ENCODE peak calls at places on chromosomes 11 and 22, in six cellular contexts. R is transverse colon, Y is right lobe of liver, H is kidney, L is IMR-90, F is heart right ventricle. O is an unnamed sample.

GRCh38 chr11:118744001-118744400 is 47.0 kb downstream of the DDX6 start:
- DNase-seq in R (no peak), Y (no peak), H (no peak), L (no peak), F (no peak), O (no peak)

GRCh38 chr11:112241486-112241885 is 15.3 kb downstream of the PTS start:
- DNase-seq in R (peak; percentile 12), Y (no peak), H (no peak), L (peak; percentile 85), F (no peak), O (no peak)

GRCh38 chr11:100865443-100865842 is 178.4 kb downstream of the ARHGAP42 start:
- DNase-seq in R (no peak), Y (no peak), H (no peak), L (peak; percentile 30), F (no peak), O (no peak)

GRCh38 chr22:44199164-44199563 is 18.4 kb downstream of the PARVG start:
- DNase-seq in R (no peak), Y (no peak), H (peak; percentile 18), L (no peak), F (no peak), O (no peak)

GRCh38 chr11:132448334-132448995 is 1078.0 kb downstream of the NTM start:
- DNase-seq in R (no peak), Y (no peak), H (no peak), L (no peak), F (no peak), O (no peak)

GRCh38 chr22:26671317-26672059 is 14.1 kb downstream of the MIAT start:
- DNase-seq in R (peak; percentile 60), Y (peak; percentile 49), H (no peak), L (no peak), F (no peak), O (peak; percentile 35)

GRCh38 chr11:73808052-73808451 is 20.4 kb downstream of the MRPL48 start:
- DNase-seq in R (no peak), Y (no peak), H (no peak), L (no peak), F (no peak), O (no peak)

GRCh38 chr11:74035264-74035663 is 26.4 kb upstream of the UCP3 start:
- DNase-seq in R (no peak), Y (no peak), H (no peak), L (peak; percentile 72), F (no peak), O (no peak)

GRCh38 chr22:20222764-20223420 is 45.2 kb downstream of the RTN4R start:
- DNase-seq in R (no peak), Y (no peak), H (no peak), L (no peak), F (no peak), O (no peak)

GRCh38 chr22:42697542-42698013 is 23.1 kb downstream of the A4GALT start:
- DNase-seq in R (peak; percentile 72), Y (peak; percentile 68), H (peak; percentile 93), L (peak; percentile 73), F (peak; percentile 93), O (peak; percentile 75)

GRCh38 chr22:20017622-20017958 is 967 bp upstream of the ARVCF start:
- DNase-seq in R (no peak), Y (no peak), H (peak; percentile 59), L (no peak), F (no peak), O (no peak)

GRCh38 chr11:112016088-112016764 is 9.0 kb upstream of the DLAT start:
- DNase-seq in R (no peak), Y (no peak), H (no peak), L (peak; percentile 24), F (no peak), O (peak; percentile 27)

GRCh38 chr22:21714059-21714770 is 21.4 kb downstream of the YPEL1 start:
- DNase-seq in R (no peak), Y (no peak), H (no peak), L (no peak), F (no peak), O (peak; percentile 91)

GRCh38 chr22:38649841-38650522 is 6.2 kb downstream of the FAM227A start:
- DNase-seq in R (no peak), Y (no peak), H (no peak), L (no peak), F (no peak), O (no peak)

GRCh38 chr11:44270403-44271192 is 39.3 kb downstream of the ALX4 start:
- DNase-seq in R (no peak), Y (no peak), H (no peak), L (no peak), F (no peak), O (no peak)

GRCh38 chr22:50481440-50482106 is at the start of gene ADM2:
- DNase-seq in R (peak; percentile 73), Y (peak; percentile 65), H (peak; percentile 84), L (no peak), F (no peak), O (no peak)

GRCh38 chr11:29171350-29171950 is 845.4 kb downstream of the KCNA4 start:
- DNase-seq in R (no peak), Y (no peak), H (no peak), L (peak; percentile 37), F (no peak), O (no peak)

GRCh38 chr22:49016909-49017768 is 810.5 kb downstream of the BRD1 start:
- DNase-seq in R (no peak), Y (no peak), H (peak; percentile 22), L (no peak), F (no peak), O (no peak)

GRCh38 chr11:15123849-15124248 is 9.1 kb downstream of the INSC start:
- DNase-seq in R (no peak), Y (no peak), H (no peak), L (peak; percentile 90), F (no peak), O (no peak)

GRCh38 chr11:34356576-34356917 is 1.3 kb downstream of the ABTB2 start:
- DNase-seq in R (no peak), Y (peak; percentile 50), H (peak; percentile 81), L (peak; percentile 33), F (no peak), O (no peak)

GRCh38 chr11:114738954-114739353 is 60.6 kb downstream of the NXPE2 start:
- DNase-seq in R (peak; percentile 68), Y (peak; percentile 21), H (no peak), L (peak; percentile 49), F (peak; percentile 16), O (peak; percentile 32)

GRCh38 chr11:29129850-29130249 is 887.0 kb downstream of the KCNA4 start:
- DNase-seq in R (no peak), Y (no peak), H (no peak), L (peak; percentile 65), F (no peak), O (no peak)

GRCh38 chr11:12692238-12693074 is 18.2 kb downstream of the TEAD1 start:
- DNase-seq in R (peak; percentile 92), Y (peak; percentile 91), H (peak; percentile 97), L (peak; percentile 95), F (peak; percentile 94), O (peak; percentile 97)

GRCh38 chr22:17707526-17707925 is 66.7 kb downstream of the BID start:
- DNase-seq in R (no peak), Y (no peak), H (no peak), L (no peak), F (no peak), O (no peak)

GRCh38 chr22:23834830-23835772 is 3.7 kb downstream of the DERL3 start:
- DNase-seq in R (peak; percentile 8), Y (peak; percentile 35), H (peak; percentile 69), L (no peak), F (peak; percentile 70), O (peak; percentile 79)

GRCh38 chr22:46247443-46247975 is 2.6 kb downstream of the CDPF1 start:
- DNase-seq in R (no peak), Y (no peak), H (no peak), L (no peak), F (no peak), O (no peak)

GRCh38 chr22:46250783-46251125 is 661 bp upstream of the CDPF1 start:
- DNase-seq in R (peak; percentile 38), Y (no peak), H (no peak), L (no peak), F (no peak), O (no peak)

GRCh38 chr22:46251816-46252380 is 1.8 kb upstream of the CDPF1 start:
- DNase-seq in R (no peak), Y (no peak), H (no peak), L (no peak), F (no peak), O (no peak)

GRCh38 chr22:46251266-46251665 is 1.2 kb upstream of the CDPF1 start:
- DNase-seq in R (no peak), Y (no peak), H (no peak), L (no peak), F (no peak), O (no peak)

DNA sequence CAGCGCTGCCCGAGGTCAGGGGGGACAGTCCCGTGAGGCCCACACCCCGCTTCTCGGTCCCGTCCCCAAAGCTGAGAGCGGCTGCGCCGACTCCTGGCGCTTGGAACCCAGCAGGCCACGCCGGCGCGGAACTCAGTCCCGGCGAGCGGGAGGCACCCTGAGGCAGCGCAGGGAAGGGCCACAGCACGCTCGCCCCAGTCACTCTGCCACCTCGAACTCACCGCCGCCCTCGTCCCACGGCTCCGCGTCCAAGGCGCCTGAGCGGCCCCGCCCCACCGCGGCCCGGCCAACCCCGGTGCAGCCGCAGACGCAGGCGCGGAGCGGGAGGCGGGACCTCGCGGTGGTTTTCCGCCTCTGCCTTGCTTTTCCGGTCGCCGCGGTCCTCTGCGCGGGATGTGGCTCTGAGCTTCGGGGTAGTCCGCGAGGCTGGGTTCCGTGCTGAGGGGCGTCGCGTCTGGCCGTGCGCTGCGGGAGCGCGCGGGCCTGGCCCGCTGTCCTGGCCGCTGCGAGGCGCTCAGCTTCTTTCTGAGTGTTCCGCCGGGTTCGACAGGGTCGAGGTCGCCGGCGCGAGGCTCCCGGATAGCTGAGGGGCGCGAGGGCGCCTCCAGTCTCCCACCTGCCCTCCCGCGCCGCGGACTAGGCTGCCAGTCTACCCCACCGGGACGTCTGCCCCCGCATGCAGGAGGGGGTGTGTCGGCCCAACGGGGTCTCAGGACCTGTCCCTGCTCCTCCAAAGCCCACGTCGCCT is at the start of gene CDPF1:
- DNase-seq in R (peak; percentile 95), Y (peak; percentile 96), H (peak; percentile 97), L (peak; percentile 75), F (peak; percentile 93), O (peak; percentile 93)
- TF ChIP-seq CTCF in R (peak; percentile 47), Y (peak; percentile 11), H (no peak), L (peak; percentile 1), F (no peak), O (peak; percentile 9)

GRCh38 chr22:29265929-29266328 is 1.9 kb downstream of the RHBDD3 start:
- DNase-seq in R (no peak), Y (no peak), H (no peak), L (no peak), F (no peak), O (no peak)
- H3K4me3 ChIP-seq in R (no peak overlapping the region), Y (no peak overlapping the region), H (no peak overlapping the region), L (no peak overlapping the region), F (no peak overlapping the region), O (no peak overlapping the region)

GRCh38 chr11:69671734-69672465 is 3.3 kb downstream of the LTO1 start:
- DNase-seq in R (no peak), Y (no peak), H (no peak), L (no peak), F (no peak), O (no peak)
- H3K4me1 ChIP-seq in R (peaks cover 28% of the 10 kb centered on the region), Y (no peaks in the 10 kb centered on the region), H (peaks cover 6% of the 10 kb centered on the region), L (peaks cover 7% of the 10 kb centered on the region), F (peaks cover 28% of the 10 kb centered on the region), O (peaks cover 26% of the 10 kb centered on the region)

DNA sequence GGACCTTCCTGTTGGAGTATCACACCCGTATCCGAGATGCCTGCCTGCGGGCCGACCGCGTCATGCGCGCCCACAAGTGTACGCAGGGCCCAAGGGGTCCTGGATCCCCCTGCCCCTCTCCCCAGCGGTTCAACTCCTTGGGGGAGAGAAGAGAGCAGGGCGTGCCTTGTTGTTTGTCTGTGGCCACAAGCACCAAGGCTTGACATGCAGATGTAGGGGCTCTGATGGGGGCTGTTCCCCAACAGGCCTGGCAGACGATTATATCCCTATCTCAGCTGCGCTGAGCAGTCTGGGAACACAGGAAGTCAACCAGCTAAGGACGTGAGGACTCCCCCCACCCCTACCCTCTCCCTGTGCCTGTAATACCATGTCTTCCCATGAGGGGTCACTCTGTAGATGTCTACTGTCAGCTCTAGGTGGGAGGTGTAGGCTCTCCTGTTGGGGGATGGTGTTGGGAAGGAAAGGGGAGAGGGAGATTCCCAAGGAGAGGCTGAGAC is 6.8 kb downstream of the CFL1 start:
- DNase-seq in R (no peak), Y (no peak), H (no peak), L (no peak), F (no peak), O (no peak)
- TF ChIP-seq CTCF in R (peak; percentile 78), Y (peak; percentile 33), H (no peak), L (peak; percentile 27), F (no peak), O (peak; percentile 27)